ENCODE peak calls at places on chromosomes 6 and 20, in five cellular contexts. One of them, this sample, is unnamed.

GRCh38 chr6:40524797-40525584 is 62.2 kb downstream of the LRFN2 start:
- DNase-seq in kidney: no peak
- DNase-seq in small intestine: no peak
- DNase-seq in ureter: no peak
- DNase-seq in WTC11: no peak
- DNase-seq in this sample: no peak

GRCh38 chr6:90493332-90493731 is 93.5 kb downstream of the MAP3K7 start:
- DNase-seq in ureter: no peak
- DNase-seq in WTC11: no peak
- DNase-seq in small intestine: no peak
- DNase-seq in kidney: no peak
- DNase-seq in this sample: no peak

GRCh38 chr6:166907871-166908806 is 48.2 kb downstream of the RNASET2 start:
- DNase-seq in WTC11: no peak
- DNase-seq in ureter: no peak
- DNase-seq in small intestine: no peak
- DNase-seq in kidney: no peak
- DNase-seq in this sample: no peak

GRCh38 chr20:2151805-2152727 is 50.4 kb downstream of the STK35 start:
- DNase-seq in WTC11: no peak
- DNase-seq in small intestine: peak
- DNase-seq in ureter: peak
- DNase-seq in kidney: peak
- DNase-seq in this sample: peak

GRCh38 chr6:42970859-42971612 is 7.9 kb downstream of the PEX6 start:
- DNase-seq in small intestine: no peak
- DNase-seq in ureter: no peak
- DNase-seq in WTC11: no peak
- DNase-seq in kidney: no peak
- DNase-seq in this sample: no peak

GRCh38 chr6:41778895-41779294 is 805 bp downstream of the FRS3 start:
- DNase-seq in WTC11: no peak
- DNase-seq in kidney: no peak
- DNase-seq in small intestine: no peak
- DNase-seq in ureter: no peak
- DNase-seq in this sample: no peak

GRCh38 chr20:59817846-59818245 is 115.6 kb downstream of the SYCP2 start:
- DNase-seq in kidney: peak
- DNase-seq in WTC11: no peak
- DNase-seq in ureter: no peak
- DNase-seq in small intestine: no peak
- DNase-seq in this sample: peak

GRCh38 chr6:156262014-156262413 is 515.2 kb upstream of the ARID1B start:
- DNase-seq in ureter: peak
- DNase-seq in WTC11: no peak
- DNase-seq in kidney: no peak
- DNase-seq in small intestine: no peak
- DNase-seq in this sample: no peak

GRCh38 chr20:36824142-36824940 is 50.8 kb upstream of the DSN1 start:
- DNase-seq in WTC11: no peak
- DNase-seq in kidney: no peak
- DNase-seq in ureter: no peak
- DNase-seq in small intestine: no peak
- DNase-seq in this sample: no peak

GRCh38 chr6:33694401-33694931 is 17.0 kb downstream of the UQCC2 start:
- DNase-seq in WTC11: no peak
- DNase-seq in ureter: no peak
- DNase-seq in kidney: peak
- DNase-seq in small intestine: no peak
- DNase-seq in this sample: no peak

GRCh38 chr20:60048634-60049578 is 90.7 kb downstream of the CDH26 start:
- DNase-seq in kidney: no peak
- DNase-seq in WTC11: no peak
- DNase-seq in ureter: no peak
- DNase-seq in small intestine: no peak
- DNase-seq in this sample: no peak

GRCh38 chr6:163416640-163417253 is 2.2 kb downstream of the QKI start:
- DNase-seq in kidney: no peak
- DNase-seq in WTC11: no peak
- DNase-seq in ureter: peak
- DNase-seq in small intestine: peak
- DNase-seq in this sample: no peak

GRCh38 chr20:10513931-10514575 is 78.9 kb downstream of the SLX4IP start:
- DNase-seq in small intestine: no peak
- DNase-seq in WTC11: no peak
- DNase-seq in ureter: no peak
- DNase-seq in kidney: no peak
- DNase-seq in this sample: no peak

GRCh38 chr6:87705070-87705691 is 3.1 kb upstream of the AKIRIN2 start:
- DNase-seq in WTC11: no peak
- DNase-seq in small intestine: no peak
- DNase-seq in kidney: no peak
- DNase-seq in ureter: no peak
- DNase-seq in this sample: no peak

GRCh38 chr20:53623454-53624206 is 30.0 kb upstream of the ZNF217 start:
- DNase-seq in kidney: peak
- DNase-seq in ureter: peak
- DNase-seq in small intestine: peak
- DNase-seq in WTC11: peak
- DNase-seq in this sample: peak

This sample was measured in posterior vena cava.